ENCODE peak calls at places on chromosomes 11 and 22, in four cellular contexts. E is GDM1, F is sciatic nerve, X is Ammon's horn. W is an unnamed sample.

GRCh38 chr22:40271440-40271839 is 74.9 kb upstream of the ADSL start:
- DNase-seq in E (no peak), F (no peak), X (no peak), W (no peak)

GRCh38 chr22:37559901-37560681 is at the start of gene CDC42EP1:
- DNase-seq in E (no peak), F (no peak), X (peak), W (peak)

GRCh38 chr22:45424241-45424731 is 10.8 kb downstream of the RIBC2 start:
- DNase-seq in E (no peak), F (no peak), X (no peak), W (no peak)

GRCh38 chr11:34487430-34487829 is 26.2 kb downstream of the ELF5 start:
- DNase-seq in E (no peak), F (no peak), X (no peak), W (no peak)

GRCh38 chr11:33868646-33869461 is 23.0 kb downstream of the LMO2 start:
- DNase-seq in E (no peak), F (no peak), X (no peak), W (no peak)

GRCh38 chr11:131190446-131190845 is 180.0 kb upstream of the NTM start:
- DNase-seq in E (no peak), F (no peak), X (no peak), W (no peak)

GRCh38 chr11:86396403-86396802 is 21.7 kb downstream of the CCDC81 start:
- DNase-seq in E (no peak), F (no peak), X (no peak), W (no peak)

GRCh38 chr11:79393362-79394043 is 47.3 kb downstream of the TENM4 start:
- DNase-seq in E (no peak), F (no peak), X (no peak), W (no peak)

GRCh38 chr11:65506770-65507485 is 8.1 kb downstream of the MALAT1 start:
- DNase-seq in E (peak), F (peak), X (peak), W (no peak)

GRCh38 chr11:88692306-88692705 is 354.8 kb upstream of the CTSC start:
- DNase-seq in E (no peak), F (no peak), X (no peak), W (no peak)

GRCh38 chr11:1408346-1408745 is 18.6 kb downstream of the BRSK2 start:
- DNase-seq in E (no peak), F (no peak), X (no peak), W (no peak)

GRCh38 chr22:19962246-19962908 is 20.8 kb upstream of the TXNRD2 start:
- DNase-seq in E (peak), F (peak), X (peak), W (no peak)

GRCh38 chr11:114257621-114258558 is 38.3 kb upstream of the NNMT start:
- DNase-seq in E (no peak), F (peak), X (peak), W (peak)

GRCh38 chr22:24588370-24588755 is 4.5 kb downstream of the LRRC75B start:
- DNase-seq in E (no peak), F (peak), X (peak), W (no peak)

GRCh38 chr22:23120415-23120899 is 21.3 kb downstream of the RSPH14 start:
- DNase-seq in E (no peak), F (no peak), X (no peak), W (no peak)

GRCh38 chr22:23774114-23774921 is 1.7 kb downstream of the MMP11 start:
- DNase-seq in E (no peak), F (no peak), X (no peak), W (no peak)

GRCh38 chr22:50490531-50491308 is 4.1 kb downstream of the MIOX start:
- DNase-seq in E (peak), F (no peak), X (no peak), W (no peak)

W was measured in cerebellum.